ENCODE peak calls at places on chromosomes 6 and 20, in six cellular contexts. One of them, this sample, is unnamed.

GRCh38 chr20:3932277-3933073 is 43.3 kb downstream of the PANK2 start:
- DNase-seq in H1: no peak
- DNase-seq in IMR-90: peak
- DNase-seq in H9: no peak
- DNase-seq in neuronal stem cell: no peak
- DNase-seq in mesendoderm: no peak
- DNase-seq in this sample: peak

GRCh38 chr20:57425150-57426013 is 34.2 kb downstream of the RBM38 start:
- DNase-seq in H1: no peak
- DNase-seq in IMR-90: peak
- DNase-seq in mesendoderm: peak
- DNase-seq in neuronal stem cell: no peak
- DNase-seq in H9: peak
- DNase-seq in this sample: no peak

GRCh38 chr6:113631616-113632015 is 225.5 kb upstream of the MARCKS start:
- DNase-seq in H9: no peak
- DNase-seq in neuronal stem cell: no peak
- DNase-seq in IMR-90: no peak
- DNase-seq in H1: no peak
- DNase-seq in mesendoderm: no peak
- DNase-seq in this sample: no peak

GRCh38 chr20:40532103-40532502 is 156.9 kb downstream of the MAFB start:
- DNase-seq in mesendoderm: peak
- DNase-seq in H9: peak
- DNase-seq in IMR-90: no peak
- DNase-seq in neuronal stem cell: no peak
- DNase-seq in H1: peak
- DNase-seq in this sample: no peak

GRCh38 chr6:134267917-134268361 is 50.0 kb downstream of the SGK1 start:
- DNase-seq in IMR-90: no peak
- DNase-seq in neuronal stem cell: peak
- DNase-seq in H1: peak
- DNase-seq in mesendoderm: peak
- DNase-seq in H9: peak
- DNase-seq in this sample: no peak

GRCh38 chr20:36784900-36785299 is 11.3 kb upstream of the DSN1 start:
- DNase-seq in mesendoderm: no peak
- DNase-seq in IMR-90: peak
- DNase-seq in neuronal stem cell: no peak
- DNase-seq in H9: no peak
- DNase-seq in H1: no peak
- DNase-seq in this sample: no peak

GRCh38 chr6:143680157-143680556 is 2.4 kb downstream of the PHACTR2 start:
- DNase-seq in IMR-90: no peak
- DNase-seq in neuronal stem cell: no peak
- DNase-seq in H1: no peak
- DNase-seq in mesendoderm: peak
- DNase-seq in H9: no peak
- DNase-seq in this sample: no peak

GRCh38 chr20:34709044-34709835 is 5.1 kb downstream of the TP53INP2 start:
- DNase-seq in mesendoderm: peak
- DNase-seq in H1: peak
- DNase-seq in neuronal stem cell: peak
- DNase-seq in IMR-90: peak
- DNase-seq in H9: peak
- DNase-seq in this sample: peak

GRCh38 chr6:162373868-162374267 is 353.7 kb downstream of the PRKN start:
- DNase-seq in H9: no peak
- DNase-seq in H1: no peak
- DNase-seq in IMR-90: no peak
- DNase-seq in neuronal stem cell: no peak
- DNase-seq in mesendoderm: no peak
- DNase-seq in this sample: no peak

GRCh38 chr6:37242429-37243052 is 15.0 kb upstream of the TBC1D22B start:
- DNase-seq in neuronal stem cell: no peak
- DNase-seq in H1: no peak
- DNase-seq in mesendoderm: peak
- DNase-seq in H9: no peak
- DNase-seq in IMR-90: peak
- DNase-seq in this sample: peak

GRCh38 chr6:37518116-37518515 is 18.4 kb upstream of the CCDC167 start:
- DNase-seq in H1: no peak
- DNase-seq in H9: no peak
- DNase-seq in mesendoderm: no peak
- DNase-seq in neuronal stem cell: no peak
- DNase-seq in IMR-90: no peak
- DNase-seq in this sample: no peak

GRCh38 chr6:141421378-141421777 is 711.3 kb upstream of the GJE1 start:
- DNase-seq in neuronal stem cell: no peak
- DNase-seq in H9: no peak
- DNase-seq in H1: no peak
- DNase-seq in mesendoderm: peak
- DNase-seq in IMR-90: peak
- DNase-seq in this sample: peak

GRCh38 chr20:44104807-44105517 is 82.0 kb downstream of the JPH2 start:
- DNase-seq in H1: no peak
- DNase-seq in H9: no peak
- DNase-seq in neuronal stem cell: no peak
- DNase-seq in mesendoderm: no peak
- DNase-seq in IMR-90: peak
- DNase-seq in this sample: peak

GRCh38 chr6:138238368-138238767 is 20.1 kb upstream of the PBOV1 start:
- DNase-seq in H9: no peak
- DNase-seq in H1: no peak
- DNase-seq in IMR-90: no peak
- DNase-seq in mesendoderm: no peak
- DNase-seq in neuronal stem cell: no peak
- DNase-seq in this sample: no peak

GRCh38 chr6:169723991-169724553 is at the start of gene PHF10:
- DNase-seq in mesendoderm: peak
- DNase-seq in H1: no peak
- DNase-seq in IMR-90: no peak
- DNase-seq in H9: no peak
- DNase-seq in neuronal stem cell: peak
- DNase-seq in this sample: peak

GRCh38 chr6:124963416-124964083 is 1.3 kb downstream of the RNF217 start:
- DNase-seq in H1: no peak
- DNase-seq in H9: no peak
- DNase-seq in neuronal stem cell: no peak
- DNase-seq in mesendoderm: peak
- DNase-seq in IMR-90: peak
- DNase-seq in this sample: peak

GRCh38 chr20:41865938-41866337 is 247.8 kb upstream of the CHD6 start:
- DNase-seq in IMR-90: no peak
- DNase-seq in neuronal stem cell: no peak
- DNase-seq in mesendoderm: no peak
- DNase-seq in H9: no peak
- DNase-seq in H1: no peak
- DNase-seq in this sample: no peak

GRCh38 chr20:25574411-25574810 is 10.9 kb downstream of the NINL start:
- DNase-seq in H1: no peak
- DNase-seq in IMR-90: peak
- DNase-seq in H9: no peak
- DNase-seq in neuronal stem cell: no peak
- DNase-seq in mesendoderm: peak
- DNase-seq in this sample: peak

GRCh38 chr6:132085731-132086130 is 134.6 kb upstream of the CCN2 start:
- DNase-seq in H1: no peak
- DNase-seq in IMR-90: no peak
- DNase-seq in H9: no peak
- DNase-seq in mesendoderm: no peak
- DNase-seq in neuronal stem cell: no peak
- DNase-seq in this sample: peak

GRCh38 chr6:19771753-19772336 is 65.3 kb upstream of the ID4 start:
- DNase-seq in H1: no peak
- DNase-seq in mesendoderm: no peak
- DNase-seq in IMR-90: peak
- DNase-seq in H9: no peak
- DNase-seq in neuronal stem cell: no peak
- DNase-seq in this sample: no peak

GRCh38 chr20:32482251-32483220 is 102.6 kb downstream of the NOL4L start:
- DNase-seq in H1: peak
- DNase-seq in neuronal stem cell: peak
- DNase-seq in H9: peak
- DNase-seq in IMR-90: no peak
- DNase-seq in mesendoderm: peak
- DNase-seq in this sample: peak

GRCh38 chr6:17448165-17448564 is 54.8 kb downstream of the CAP2 start:
- DNase-seq in IMR-90: peak
- DNase-seq in H9: no peak
- DNase-seq in neuronal stem cell: no peak
- DNase-seq in H1: no peak
- DNase-seq in mesendoderm: no peak
- DNase-seq in this sample: peak

GRCh38 chr6:139364302-139364981 is 10.0 kb downstream of the CITED2 start:
- DNase-seq in mesendoderm: peak
- DNase-seq in H1: no peak
- DNase-seq in neuronal stem cell: peak
- DNase-seq in IMR-90: peak
- DNase-seq in H9: no peak
- DNase-seq in this sample: peak

GRCh38 chr6:43009124-43009523 is 4.6 kb downstream of the MEA1 start:
- DNase-seq in H1: no peak
- DNase-seq in IMR-90: peak
- DNase-seq in H9: no peak
- DNase-seq in neuronal stem cell: no peak
- DNase-seq in mesendoderm: peak
- DNase-seq in this sample: peak

GRCh38 chr20:2331901-2332565 is 36.2 kb downstream of the TGM3 start:
- DNase-seq in H1: no peak
- DNase-seq in neuronal stem cell: no peak
- DNase-seq in H9: no peak
- DNase-seq in mesendoderm: no peak
- DNase-seq in IMR-90: no peak
- DNase-seq in this sample: no peak

GRCh38 chr6:69894578-69895347 is 28.4 kb downstream of the COL19A1 start:
- DNase-seq in mesendoderm: peak
- DNase-seq in H9: no peak
- DNase-seq in neuronal stem cell: no peak
- DNase-seq in H1: no peak
- DNase-seq in IMR-90: peak
- DNase-seq in this sample: peak
- H3K18ac ChIP-seq in mesendoderm: peak
- H3K18ac ChIP-seq in H9: no peak
- H3K18ac ChIP-seq in neuronal stem cell: no peak
- H3K18ac ChIP-seq in H1: no peak
- H3K18ac ChIP-seq in IMR-90: no peak
- H3K18ac ChIP-seq in this sample: peak

GRCh38 chr20:19966840-19967239 is 50.3 kb upstream of the NAA20 start:
- DNase-seq in neuronal stem cell: no peak
- DNase-seq in H1: no peak
- DNase-seq in H9: no peak
- DNase-seq in IMR-90: no peak
- DNase-seq in mesendoderm: no peak
- DNase-seq in this sample: no peak

GRCh38 chr20:19968488-19969073 is 48.6 kb upstream of the NAA20 start:
- DNase-seq in mesendoderm: no peak
- DNase-seq in H9: no peak
- DNase-seq in neuronal stem cell: no peak
- DNase-seq in H1: no peak
- DNase-seq in IMR-90: no peak
- DNase-seq in this sample: peak

GRCh38 chr20:19969507-19970255 is 47.5 kb upstream of the NAA20 start:
- DNase-seq in H9: no peak
- DNase-seq in H1: no peak
- DNase-seq in mesendoderm: no peak
- DNase-seq in IMR-90: no peak
- DNase-seq in neuronal stem cell: no peak
- DNase-seq in this sample: peak

GRCh38 chr20:19969106-19969505 is 48.1 kb upstream of the NAA20 start:
- DNase-seq in H9: no peak
- DNase-seq in H1: no peak
- DNase-seq in mesendoderm: no peak
- DNase-seq in IMR-90: no peak
- DNase-seq in neuronal stem cell: no peak
- DNase-seq in this sample: no peak

DNA sequence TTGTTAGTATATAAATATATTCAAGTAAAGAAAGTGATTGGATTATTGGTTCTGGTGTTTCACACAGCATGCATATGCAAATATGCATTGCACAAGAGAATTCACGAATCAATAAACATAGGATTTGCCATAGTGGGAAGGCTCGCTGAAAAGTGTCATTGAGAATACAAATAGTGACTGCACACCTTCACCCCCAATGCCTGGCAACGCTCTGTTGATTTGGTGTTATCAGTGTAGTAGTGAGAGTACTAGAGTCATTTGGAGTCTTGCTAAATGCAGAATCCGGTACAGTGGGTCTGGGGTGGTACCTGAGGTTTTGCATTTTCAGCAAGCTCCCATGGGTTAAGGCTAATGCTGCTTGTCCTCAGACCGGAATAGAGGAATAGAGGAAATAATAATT is 49.7 kb upstream of the NAA20 start:
- DNase-seq in mesendoderm: no peak
- DNase-seq in H9: no peak
- DNase-seq in neuronal stem cell: no peak
- DNase-seq in IMR-90: no peak
- DNase-seq in H1: no peak
- DNase-seq in this sample: no peak
- H3K18ac ChIP-seq in mesendoderm: no peak
- H3K18ac ChIP-seq in H9: no peak
- H3K18ac ChIP-seq in neuronal stem cell: no peak
- H3K18ac ChIP-seq in IMR-90: no peak
- H3K18ac ChIP-seq in H1: no peak
- H3K18ac ChIP-seq in this sample: no peak

DNA sequence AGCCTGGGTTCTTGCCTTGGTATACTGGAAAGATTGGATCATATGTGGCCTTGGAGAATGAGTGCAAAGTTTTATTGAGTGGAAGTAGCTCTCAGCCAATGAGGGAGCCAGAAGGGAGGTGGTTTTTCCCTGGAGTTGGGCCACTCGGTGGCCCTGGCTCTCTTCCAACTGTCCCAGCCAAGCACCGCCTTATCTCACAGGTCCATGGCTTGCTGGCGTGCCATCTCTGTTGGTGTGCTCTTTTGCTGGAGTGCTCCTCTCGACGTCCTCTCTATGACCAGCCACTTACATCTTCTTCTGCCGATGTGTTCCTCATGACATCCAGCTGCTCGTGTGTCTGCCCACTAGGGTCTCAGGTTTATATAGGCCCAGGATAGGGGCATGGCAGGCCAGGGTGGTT is 505.9 kb upstream of the SYNCRIP start:
- DNase-seq in mesendoderm: no peak
- DNase-seq in H9: no peak
- DNase-seq in H1: no peak
- DNase-seq in IMR-90: no peak
- DNase-seq in neuronal stem cell: no peak
- DNase-seq in this sample: no peak
- H3K18ac ChIP-seq in mesendoderm: no peak
- H3K18ac ChIP-seq in H9: no peak
- H3K18ac ChIP-seq in H1: no peak
- H3K18ac ChIP-seq in IMR-90: no peak
- H3K18ac ChIP-seq in neuronal stem cell: peak
- H3K18ac ChIP-seq in this sample: no peak

GRCh38 chr20:59006167-59006863 is 739 bp downstream of the CTSZ start:
- DNase-seq in neuronal stem cell: no peak
- DNase-seq in H9: no peak
- DNase-seq in mesendoderm: no peak
- DNase-seq in IMR-90: no peak
- DNase-seq in H1: no peak
- DNase-seq in this sample: no peak
- H3K18ac ChIP-seq in neuronal stem cell: peak
- H3K18ac ChIP-seq in H9: peak
- H3K18ac ChIP-seq in mesendoderm: peak
- H3K18ac ChIP-seq in IMR-90: no peak
- H3K18ac ChIP-seq in H1: peak
- H3K18ac ChIP-seq in this sample: peak

GRCh38 chr6:35489995-35490791 is 6.7 kb downstream of the TEAD3 start:
- DNase-seq in IMR-90: peak
- DNase-seq in mesendoderm: peak
- DNase-seq in H1: no peak
- DNase-seq in neuronal stem cell: peak
- DNase-seq in H9: peak
- DNase-seq in this sample: peak
- H3K18ac ChIP-seq in IMR-90: peak
- H3K18ac ChIP-seq in mesendoderm: peak
- H3K18ac ChIP-seq in H1: peak
- H3K18ac ChIP-seq in neuronal stem cell: peak
- H3K18ac ChIP-seq in H9: peak
- H3K18ac ChIP-seq in this sample: peak